ENCODE peak calls at places on chromosomes 13 and 19, in seven cellular contexts. L is CD4-positive, alpha-beta T cell; A is MV-4-11; W is stimulated activated CD4-positive, alpha-beta T cell treated with anti-CD3 and anti-CD28 coated beads, Interleukin-4, amount 100 ng/mL, for 48 hours; G is heart left ventricle; O is central memory CD8-positive, alpha-beta T cell; V is WTC11. I is an unnamed sample.
A peak's percentile ranks its signal among the peaks of the same experiment; 100 is the strongest.

GRCh38 chr19:39970424-39970673 is 616 bp upstream of the PSMC4 start:
- DNase-seq in A (peak; percentile 61), W (no peak), L (no peak), O (no peak), V (no peak), G (no peak), I (no peak)

GRCh38 chr19:1063030-1063908 is 3.7 kb upstream of the ARHGAP45 start:
- DNase-seq in L (no peak), A (peak; percentile 72), V (peak; percentile 83), O (no peak), W (peak; percentile 65), G (no peak), I (no peak)

GRCh38 chr19:8910775-8911414 is 78.7 kb downstream of the MBD3L1 start:
- DNase-seq in G (no peak), W (no peak), L (no peak), V (no peak), A (no peak), O (no peak), I (no peak)

GRCh38 chr13:40494513-40494912 is 171.9 kb downstream of the FOXO1 start:
- DNase-seq in A (no peak), W (no peak), L (no peak), V (no peak), O (no peak), G (no peak), I (no peak)

GRCh38 chr19:47153266-47153665 is 22.6 kb downstream of the SAE1 start:
- DNase-seq in W (no peak), O (no peak), L (no peak), V (no peak), A (no peak), G (no peak), I (no peak)

GRCh38 chr13:111484129-111484925 is 163.9 kb downstream of the TEX29 start:
- DNase-seq in O (no peak), A (no peak), V (no peak), G (no peak), W (no peak), L (no peak), I (no peak)

GRCh38 chr19:29724102-29724641 is 9.1 kb upstream of the C19orf12 start:
- DNase-seq in O (no peak), G (no peak), L (peak; percentile 41), V (peak; percentile 62), A (peak; percentile 67), W (peak; percentile 33), I (no peak)

GRCh38 chr13:44309771-44310767 is 63.6 kb upstream of the SERP2 start:
- DNase-seq in O (no peak), V (no peak), L (no peak), G (peak; percentile 50), W (no peak), A (no peak), I (peak; percentile 68)

GRCh38 chr13:36192166-36192565 is 22.2 kb downstream of the SOHLH2 start:
- DNase-seq in W (no peak), L (no peak), A (no peak), V (no peak), G (no peak), O (no peak), I (no peak)

GRCh38 chr13:29830000-29830399 is 20.4 kb downstream of the UBL3 start:
- DNase-seq in O (no peak), G (no peak), W (no peak), A (no peak), L (no peak), V (no peak), I (no peak)

GRCh38 chr13:108283110-108283509 is 13.6 kb downstream of the TNFSF13B start:
- DNase-seq in O (no peak), G (no peak), L (no peak), A (peak; percentile 21), W (no peak), V (no peak), I (no peak)

GRCh38 chr13:85828094-85828684 is 29.0 kb upstream of the SLITRK6 start:
- DNase-seq in W (no peak), V (no peak), L (no peak), G (no peak), A (peak; percentile 2), O (no peak), I (no peak)

GRCh38 chr19:4851551-4852290 is 15.7 kb downstream of the PLIN3 start:
- DNase-seq in G (peak; percentile 66), A (peak; percentile 16), V (peak; percentile 92), L (peak; percentile 79), W (peak; percentile 72), O (peak; percentile 67), I (peak; percentile 66)

GRCh38 chr19:6811906-6812305 is 39.4 kb downstream of the VAV1 start:
- DNase-seq in V (no peak), L (no peak), W (no peak), O (no peak), G (no peak), A (peak; percentile 64), I (no peak)

GRCh38 chr19:4352701-4353121 is 9.3 kb downstream of the MPND start:
- DNase-seq in L (peak; percentile 64), G (no peak), O (peak; percentile 35), V (peak; percentile 78), W (peak; percentile 34), A (no peak), I (no peak)

GRCh38 chr13:39232401-39232980 is 194.2 kb downstream of the NHLRC3 start:
- DNase-seq in O (no peak), W (no peak), A (no peak), G (no peak), V (no peak), L (no peak), I (no peak)

GRCh38 chr13:78593652-78594494 is 9.5 kb downstream of the POU4F1 start:
- DNase-seq in O (no peak), A (no peak), G (no peak), L (no peak), W (no peak), V (peak; percentile 62), I (no peak)

GRCh38 chr13:24922390-24923304 is 158.7 kb downstream of the RNF17 start:
- DNase-seq in G (peak; percentile 97), O (peak; percentile 85), W (peak; percentile 87), A (peak; percentile 96), L (peak; percentile 92), V (peak; percentile 97), I (peak; percentile 97)

GRCh38 chr13:94325148-94325528 is 154.3 kb downstream of the DCT start:
- DNase-seq in V (no peak), L (no peak), O (no peak), W (no peak), A (no peak), G (no peak), I (no peak)

GRCh38 chr13:50801087-50801931 is 42.2 kb downstream of the DLEU7 start:
- DNase-seq in G (peak; percentile 73), L (peak; percentile 43), A (peak; percentile 76), W (peak; percentile 38), V (peak; percentile 65), O (peak; percentile 45), I (no peak)

GRCh38 chr19:325173-325936 is 19.2 kb downstream of the MIER2 start:
- DNase-seq in L (no peak), O (no peak), V (no peak), W (no peak), A (no peak), G (no peak), I (no peak)